ENCODE peak calls at places on chromosomes 13 and 19, in eight cellular contexts. One of them, this sample, is unnamed.

GRCh38 chr13:79447141-79447540 is 33.8 kb upstream of the NDFIP2 start:
- DNase-seq in ovary: no peak
- DNase-seq in RWPE2: no peak
- DNase-seq in cardiac muscle cell: no peak
- DNase-seq in CD8-positive, alpha-beta T cell: no peak
- DNase-seq in pancreas: no peak
- DNase-seq in kidney epithelial cell: no peak
- DNase-seq in fibroblast of lung: no peak
- DNase-seq in this sample: no peak

GRCh38 chr13:29969286-29969685 is 118.9 kb upstream of the UBL3 start:
- DNase-seq in ovary: no peak
- DNase-seq in RWPE2: no peak
- DNase-seq in cardiac muscle cell: peak
- DNase-seq in CD8-positive, alpha-beta T cell: no peak
- DNase-seq in pancreas: no peak
- DNase-seq in kidney epithelial cell: no peak
- DNase-seq in fibroblast of lung: peak
- DNase-seq in this sample: no peak

GRCh38 chr13:92074658-92075057 is 676.2 kb downstream of the GPC5 start:
- DNase-seq in ovary: no peak
- DNase-seq in RWPE2: no peak
- DNase-seq in cardiac muscle cell: peak
- DNase-seq in CD8-positive, alpha-beta T cell: no peak
- DNase-seq in pancreas: no peak
- DNase-seq in kidney epithelial cell: no peak
- DNase-seq in fibroblast of lung: peak
- DNase-seq in this sample: no peak

GRCh38 chr13:97751477-97751876 is 202.0 kb upstream of the IPO5 start:
- DNase-seq in ovary: no peak
- DNase-seq in RWPE2: no peak
- DNase-seq in cardiac muscle cell: peak
- DNase-seq in CD8-positive, alpha-beta T cell: no peak
- DNase-seq in pancreas: no peak
- DNase-seq in kidney epithelial cell: no peak
- DNase-seq in fibroblast of lung: no peak
- DNase-seq in this sample: no peak

GRCh38 chr13:59666504-59666903 is 497.2 kb downstream of the DIAPH3 start:
- DNase-seq in ovary: no peak
- DNase-seq in RWPE2: no peak
- DNase-seq in cardiac muscle cell: peak
- DNase-seq in CD8-positive, alpha-beta T cell: no peak
- DNase-seq in pancreas: no peak
- DNase-seq in kidney epithelial cell: no peak
- DNase-seq in fibroblast of lung: peak
- DNase-seq in this sample: peak

GRCh38 chr13:26342898-26343297 is 89.0 kb downstream of the CDK8 start:
- DNase-seq in ovary: no peak
- DNase-seq in RWPE2: no peak
- DNase-seq in cardiac muscle cell: no peak
- DNase-seq in CD8-positive, alpha-beta T cell: no peak
- DNase-seq in pancreas: no peak
- DNase-seq in kidney epithelial cell: no peak
- DNase-seq in fibroblast of lung: no peak
- DNase-seq in this sample: no peak

GRCh38 chr19:5392476-5392875 is 51.9 kb upstream of the PTPRS start:
- DNase-seq in ovary: no peak
- DNase-seq in RWPE2: no peak
- DNase-seq in cardiac muscle cell: no peak
- DNase-seq in CD8-positive, alpha-beta T cell: no peak
- DNase-seq in pancreas: no peak
- DNase-seq in kidney epithelial cell: no peak
- DNase-seq in fibroblast of lung: no peak
- DNase-seq in this sample: no peak

GRCh38 chr19:17205237-17206140 is 9.7 kb upstream of the USE1 start:
- DNase-seq in ovary: peak
- DNase-seq in RWPE2: no peak
- DNase-seq in cardiac muscle cell: peak
- DNase-seq in CD8-positive, alpha-beta T cell: peak
- DNase-seq in pancreas: peak
- DNase-seq in kidney epithelial cell: no peak
- DNase-seq in fibroblast of lung: peak
- DNase-seq in this sample: no peak

GRCh38 chr13:26025771-26026170 is 26.0 kb downstream of the SHISA2 start:
- DNase-seq in ovary: no peak
- DNase-seq in RWPE2: no peak
- DNase-seq in cardiac muscle cell: no peak
- DNase-seq in CD8-positive, alpha-beta T cell: no peak
- DNase-seq in pancreas: no peak
- DNase-seq in kidney epithelial cell: no peak
- DNase-seq in fibroblast of lung: no peak
- DNase-seq in this sample: no peak

GRCh38 chr19:6047741-6048231 is 62.5 kb downstream of the RFX2 start:
- DNase-seq in ovary: no peak
- DNase-seq in RWPE2: no peak
- DNase-seq in cardiac muscle cell: peak
- DNase-seq in CD8-positive, alpha-beta T cell: no peak
- DNase-seq in pancreas: no peak
- DNase-seq in kidney epithelial cell: no peak
- DNase-seq in fibroblast of lung: peak
- DNase-seq in this sample: no peak

GRCh38 chr19:991174-991931 is 7.2 kb downstream of the WDR18 start:
- DNase-seq in ovary: no peak
- DNase-seq in RWPE2: no peak
- DNase-seq in cardiac muscle cell: peak
- DNase-seq in CD8-positive, alpha-beta T cell: no peak
- DNase-seq in pancreas: peak
- DNase-seq in kidney epithelial cell: no peak
- DNase-seq in fibroblast of lung: peak
- DNase-seq in this sample: no peak

GRCh38 chr19:10018786-10019185 is 5.5 kb downstream of the RDH8 start:
- DNase-seq in ovary: no peak
- DNase-seq in RWPE2: no peak
- DNase-seq in cardiac muscle cell: no peak
- DNase-seq in CD8-positive, alpha-beta T cell: no peak
- DNase-seq in pancreas: no peak
- DNase-seq in kidney epithelial cell: no peak
- DNase-seq in fibroblast of lung: no peak
- DNase-seq in this sample: no peak
- TF ChIP-seq CTCF in ovary: no peak
- TF ChIP-seq CTCF in RWPE2: no peak
- TF ChIP-seq CTCF in cardiac muscle cell: no peak
- TF ChIP-seq CTCF in CD8-positive, alpha-beta T cell: no peak
- TF ChIP-seq CTCF in pancreas: no peak
- TF ChIP-seq CTCF in kidney epithelial cell: no peak
- TF ChIP-seq CTCF in fibroblast of lung: no peak
- TF ChIP-seq CTCF in this sample: no peak

DNA sequence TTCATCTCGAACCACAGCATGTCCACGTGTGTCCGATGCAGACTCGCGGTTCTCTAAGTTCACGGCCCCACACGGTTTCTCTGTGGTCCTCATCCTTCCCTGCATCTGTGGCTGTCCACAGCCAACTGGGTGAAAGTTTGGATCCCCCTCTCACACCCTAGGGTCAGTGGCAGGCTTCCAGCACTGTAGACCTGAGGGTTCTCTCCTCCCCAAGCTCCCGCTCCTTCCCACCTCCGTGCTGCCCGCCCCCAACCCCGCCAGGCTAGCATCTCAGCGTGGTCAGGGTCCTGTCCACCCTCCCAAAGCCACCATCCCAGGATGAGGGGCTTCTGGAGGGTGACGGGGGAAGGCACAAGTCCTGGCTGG is 3.0 kb downstream of the ANGPTL4 start:
- DNase-seq in ovary: peak
- DNase-seq in RWPE2: no peak
- DNase-seq in cardiac muscle cell: peak
- DNase-seq in CD8-positive, alpha-beta T cell: no peak
- DNase-seq in pancreas: no peak
- DNase-seq in kidney epithelial cell: no peak
- DNase-seq in fibroblast of lung: peak
- DNase-seq in this sample: no peak
- H3K4me3 ChIP-seq in ovary: peak
- H3K4me3 ChIP-seq in RWPE2: no peak
- H3K4me3 ChIP-seq in cardiac muscle cell: no peak
- H3K4me3 ChIP-seq in CD8-positive, alpha-beta T cell: no peak
- H3K4me3 ChIP-seq in pancreas: no peak
- H3K4me3 ChIP-seq in kidney epithelial cell: no peak
- H3K4me3 ChIP-seq in fibroblast of lung: peak
- H3K4me3 ChIP-seq in this sample: no peak

GRCh38 chr19:51694318-51695085 is 1.4 kb downstream of the SPACA6 start:
- DNase-seq in ovary: no peak
- DNase-seq in RWPE2: no peak
- DNase-seq in cardiac muscle cell: no peak
- DNase-seq in CD8-positive, alpha-beta T cell: no peak
- DNase-seq in pancreas: no peak
- DNase-seq in kidney epithelial cell: no peak
- DNase-seq in fibroblast of lung: no peak
- DNase-seq in this sample: no peak
- TF ChIP-seq CTCF in ovary: no peak
- TF ChIP-seq CTCF in RWPE2: no peak
- TF ChIP-seq CTCF in cardiac muscle cell: no peak
- TF ChIP-seq CTCF in CD8-positive, alpha-beta T cell: no peak
- TF ChIP-seq CTCF in pancreas: no peak
- TF ChIP-seq CTCF in kidney epithelial cell: no peak
- TF ChIP-seq CTCF in fibroblast of lung: no peak
- TF ChIP-seq CTCF in this sample: no peak

DNA sequence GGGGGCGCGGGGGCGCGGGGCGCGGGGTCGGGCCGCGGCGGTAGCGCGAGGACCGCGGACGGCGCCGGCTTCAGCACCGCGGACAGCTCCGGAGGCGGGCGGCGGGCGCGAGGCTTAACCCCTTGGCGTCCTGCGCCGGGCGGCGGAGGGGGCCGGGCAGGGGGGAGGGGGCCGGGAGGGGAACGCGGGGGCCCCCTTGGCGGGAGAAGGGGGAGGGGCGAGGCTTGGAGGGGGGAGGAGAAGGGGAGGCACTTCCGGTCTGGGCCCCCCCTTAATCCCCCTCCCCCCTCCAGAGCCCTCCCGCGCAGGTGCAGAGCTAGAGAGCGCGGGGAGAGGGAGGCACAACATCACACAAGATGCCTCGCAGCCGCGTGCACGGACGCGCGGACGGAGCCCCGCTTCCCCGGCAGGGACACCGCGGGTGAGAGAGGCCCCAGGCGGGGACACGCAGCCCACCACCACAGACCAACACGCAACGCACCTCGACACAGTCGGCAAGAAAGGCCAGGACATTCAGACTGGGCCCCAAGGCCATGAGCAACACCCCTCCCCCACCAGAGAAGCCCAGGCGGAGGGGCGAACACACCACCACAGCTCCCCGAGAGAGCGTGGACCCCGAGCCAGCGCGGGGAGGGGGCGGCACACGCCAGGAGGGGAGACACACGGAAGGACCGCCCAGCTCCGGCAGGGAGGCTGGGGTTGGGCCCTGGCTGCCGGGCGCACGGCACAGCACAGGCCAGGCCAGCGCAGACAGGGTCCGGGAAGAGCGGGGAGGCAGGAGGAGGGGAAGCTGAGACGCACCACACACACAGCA is 24.1 kb downstream of the SHANK1 start:
- DNase-seq in ovary: no peak
- DNase-seq in RWPE2: no peak
- DNase-seq in cardiac muscle cell: peak
- DNase-seq in CD8-positive, alpha-beta T cell: no peak
- DNase-seq in pancreas: no peak
- DNase-seq in kidney epithelial cell: no peak
- DNase-seq in fibroblast of lung: no peak
- DNase-seq in this sample: no peak
- H3K4me3 ChIP-seq in ovary: no peak
- H3K4me3 ChIP-seq in RWPE2: no peak
- H3K4me3 ChIP-seq in cardiac muscle cell: peak
- H3K4me3 ChIP-seq in CD8-positive, alpha-beta T cell: no peak
- H3K4me3 ChIP-seq in pancreas: no peak
- H3K4me3 ChIP-seq in kidney epithelial cell: no peak
- H3K4me3 ChIP-seq in fibroblast of lung: no peak
- H3K4me3 ChIP-seq in this sample: no peak

DNA sequence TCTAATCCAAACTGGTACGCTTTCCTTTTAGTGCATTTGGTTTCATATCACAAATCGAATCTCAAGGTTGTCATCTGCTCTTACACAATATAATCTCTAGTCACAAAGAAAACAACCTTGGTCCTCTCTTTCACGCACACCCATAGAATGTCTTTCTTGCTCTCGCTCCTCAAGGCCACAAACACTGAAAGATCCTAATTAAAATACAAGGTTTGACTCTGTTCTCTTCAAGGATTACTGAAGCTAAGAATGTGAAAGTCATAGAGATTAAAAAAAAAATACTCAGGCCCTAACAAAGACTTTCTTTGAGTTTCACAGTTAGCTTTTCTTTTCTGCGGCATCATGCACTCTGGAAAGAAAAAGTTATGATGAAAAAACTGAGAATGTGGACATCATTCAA is 891.5 kb downstream of the EFNB2 start:
- DNase-seq in ovary: no peak
- DNase-seq in RWPE2: no peak
- DNase-seq in cardiac muscle cell: no peak
- DNase-seq in CD8-positive, alpha-beta T cell: no peak
- DNase-seq in pancreas: no peak
- DNase-seq in kidney epithelial cell: no peak
- DNase-seq in fibroblast of lung: no peak
- DNase-seq in this sample: peak
- TF ChIP-seq CTCF in ovary: no peak
- TF ChIP-seq CTCF in RWPE2: no peak
- TF ChIP-seq CTCF in cardiac muscle cell: no peak
- TF ChIP-seq CTCF in CD8-positive, alpha-beta T cell: no peak
- TF ChIP-seq CTCF in pancreas: no peak
- TF ChIP-seq CTCF in kidney epithelial cell: no peak
- TF ChIP-seq CTCF in fibroblast of lung: no peak
- TF ChIP-seq CTCF in this sample: no peak

GRCh38 chr19:9962623-9963290 is 26.4 kb upstream of the OLFM2 start:
- DNase-seq in ovary: no peak
- DNase-seq in RWPE2: no peak
- DNase-seq in cardiac muscle cell: no peak
- DNase-seq in CD8-positive, alpha-beta T cell: no peak
- DNase-seq in pancreas: no peak
- DNase-seq in kidney epithelial cell: no peak
- DNase-seq in fibroblast of lung: no peak
- DNase-seq in this sample: no peak

GRCh38 chr19:9968820-9969687 is 32.7 kb upstream of the OLFM2 start:
- DNase-seq in ovary: no peak
- DNase-seq in RWPE2: no peak
- DNase-seq in cardiac muscle cell: no peak
- DNase-seq in CD8-positive, alpha-beta T cell: no peak
- DNase-seq in pancreas: no peak
- DNase-seq in kidney epithelial cell: no peak
- DNase-seq in fibroblast of lung: no peak
- DNase-seq in this sample: no peak

GRCh38 chr19:9967326-9967725 is 31.0 kb upstream of the OLFM2 start:
- DNase-seq in ovary: no peak
- DNase-seq in RWPE2: no peak
- DNase-seq in cardiac muscle cell: peak
- DNase-seq in CD8-positive, alpha-beta T cell: no peak
- DNase-seq in pancreas: no peak
- DNase-seq in kidney epithelial cell: no peak
- DNase-seq in fibroblast of lung: peak
- DNase-seq in this sample: no peak

GRCh38 chr19:9966448-9966847 is 30.1 kb upstream of the OLFM2 start:
- DNase-seq in ovary: no peak
- DNase-seq in RWPE2: no peak
- DNase-seq in cardiac muscle cell: no peak
- DNase-seq in CD8-positive, alpha-beta T cell: no peak
- DNase-seq in pancreas: no peak
- DNase-seq in kidney epithelial cell: no peak
- DNase-seq in fibroblast of lung: no peak
- DNase-seq in this sample: no peak

GRCh38 chr19:9966024-9966423 is 29.7 kb upstream of the OLFM2 start:
- DNase-seq in ovary: no peak
- DNase-seq in RWPE2: no peak
- DNase-seq in cardiac muscle cell: no peak
- DNase-seq in CD8-positive, alpha-beta T cell: no peak
- DNase-seq in pancreas: no peak
- DNase-seq in kidney epithelial cell: no peak
- DNase-seq in fibroblast of lung: no peak
- DNase-seq in this sample: no peak
- H3K4me3 ChIP-seq in ovary: no peak
- H3K4me3 ChIP-seq in RWPE2: no peak
- H3K4me3 ChIP-seq in cardiac muscle cell: no peak
- H3K4me3 ChIP-seq in CD8-positive, alpha-beta T cell: no peak
- H3K4me3 ChIP-seq in pancreas: no peak
- H3K4me3 ChIP-seq in kidney epithelial cell: no peak
- H3K4me3 ChIP-seq in fibroblast of lung: no peak
- H3K4me3 ChIP-seq in this sample: no peak